ENCODE peak calls at places on chromosomes 13 and 19, in seven cellular contexts. M, N, I, Q, Y, S and D are unnamed samples.
A peak's percentile ranks its signal among the peaks of the same experiment; 100 is the strongest.

GRCh38 chr19:3186377-3186688 is 603 bp downstream of the NCLN start:
- DNase-seq in M (no peak), N (no peak), I (no peak), Q (no peak), Y (no peak), S (no peak), D (no peak)

GRCh38 chr19:40219721-40220276 is 1.6 kb upstream of the TTC9B start:
- DNase-seq in M (no peak), N (no peak), I (no peak), Q (no peak), Y (no peak), S (no peak), D (peak; percentile 61)

GRCh38 chr13:19838726-19839342 is 24.6 kb downstream of the ZMYM5 start:
- DNase-seq in M (no peak), N (no peak), I (no peak), Q (no peak), Y (no peak), S (no peak), D (peak; percentile 75)

GRCh38 chr13:50485979-50486935 is 357.2 kb downstream of the DLEU7 start:
- DNase-seq in M (no peak), N (no peak), I (no peak), Q (no peak), Y (no peak), S (no peak), D (peak; percentile 69)

GRCh38 chr13:50915562-50915961 is 6.0 kb downstream of the RNASEH2B start:
- DNase-seq in M (no peak), N (no peak), I (no peak), Q (peak; percentile 15), Y (no peak), S (no peak), D (no peak)

GRCh38 chr19:54201172-54201701 is 579 bp downstream of the RPS9 start:
- DNase-seq in M (no peak), N (no peak), I (no peak), Q (no peak), Y (no peak), S (no peak), D (no peak)

GRCh38 chr19:47719047-47719885 is 6.0 kb downstream of the EHD2 start:
- DNase-seq in M (no peak), N (peak; percentile 83), I (no peak), Q (no peak), Y (peak; percentile 75), S (no peak), D (peak; percentile 99)

GRCh38 chr19:17398902-17399527 is 5.0 kb upstream of the CCDC194 start:
- DNase-seq in M (no peak), N (no peak), I (no peak), Q (no peak), Y (no peak), S (no peak), D (no peak)

GRCh38 chr13:36006347-36006746 is 124.8 kb downstream of the DCLK1 start:
- DNase-seq in M (no peak), N (peak; percentile 6), I (no peak), Q (no peak), Y (peak; percentile 53), S (no peak), D (no peak)

GRCh38 chr13:98976941-98977340 is 923 bp downstream of the DOCK9 start:
- DNase-seq in M (no peak), N (no peak), I (no peak), Q (no peak), Y (no peak), S (no peak), D (peak; percentile 33)

GRCh38 chr13:22757530-22758120 is 423.2 kb upstream of the SGCG start:
- DNase-seq in M (no peak), N (no peak), I (no peak), Q (no peak), Y (no peak), S (no peak), D (peak; percentile 31)

GRCh38 chr19:47713046-47714021 is at the start of gene EHD2:
- DNase-seq in M (no peak), N (peak; percentile 71), I (no peak), Q (peak; percentile 58), Y (peak; percentile 74), S (no peak), D (peak; percentile 75)

GRCh38 chr13:110756268-110756667 is 42.8 kb downstream of the ING1 start:
- DNase-seq in M (no peak), N (no peak), I (no peak), Q (no peak), Y (no peak), S (no peak), D (no peak)

GRCh38 chr19:547836-548720 is 4.2 kb downstream of the GZMM start:
- DNase-seq in M (no peak), N (no peak), I (no peak), Q (no peak), Y (no peak), S (no peak), D (no peak)

GRCh38 chr19:55223291-55224037 is 5.1 kb downstream of the TMEM86B start:
- DNase-seq in M (no peak), N (no peak), I (no peak), Q (no peak), Y (no peak), S (no peak), D (no peak)

GRCh38 chr13:105363747-105364177 is 1171.7 kb downstream of the EFNB2 start:
- DNase-seq in M (no peak), N (no peak), I (no peak), Q (no peak), Y (no peak), S (no peak), D (peak; percentile 40)

GRCh38 chr13:109370486-109370885 is 415.9 kb downstream of the IRS2 start:
- DNase-seq in M (no peak), N (no peak), I (no peak), Q (no peak), Y (no peak), S (no peak), D (no peak)